ENCODE peak calls at places on chromosome 9, in six cellular contexts. J, S, Z, I, O and G are unnamed samples.

GRCh38 chr9:135126480-135127187 is 39.2 kb downstream of the OLFM1 start:
- DNase-seq in Z (no peak), I (no peak), O (no peak), J (no peak), S (peak), G (no peak)

GRCh38 chr9:129887210-129888084 is 52.2 kb downstream of the USP20 start:
- DNase-seq in I (peak), O (no peak), S (no peak), J (no peak), Z (no peak), G (no peak)

GRCh38 chr9:82598254-82599039 is 464.5 kb downstream of the RASEF start:
- DNase-seq in O (no peak), S (no peak), I (peak), J (no peak), Z (no peak), G (no peak)

GRCh38 chr9:111874500-111874899 is 22.1 kb upstream of the UGCG start:
- DNase-seq in Z (no peak), J (no peak), I (no peak), S (no peak), O (no peak), G (no peak)

GRCh38 chr9:2621678-2622360 is at the start of gene VLDLR:
- DNase-seq in Z (peak), I (peak), J (peak), O (peak), S (peak), G (peak)

GRCh38 chr9:91062281-91062680 is 260.7 kb downstream of the SYK start:
- DNase-seq in J (no peak), I (no peak), S (no peak), Z (no peak), O (no peak), G (no peak)

GRCh38 chr9:127269440-127269839 is 4.9 kb downstream of the GARNL3 start:
- DNase-seq in J (no peak), O (no peak), Z (no peak), I (no peak), S (no peak), G (no peak)

GRCh38 chr9:89010526-89011089 is 19.3 kb downstream of the S1PR3 start:
- DNase-seq in J (no peak), O (no peak), S (no peak), Z (no peak), I (no peak), G (no peak)

GRCh38 chr9:77882294-77882693 is 149.3 kb downstream of the GNAQ start:
- DNase-seq in S (no peak), O (no peak), I (no peak), Z (no peak), J (no peak), G (no peak)